ENCODE peak calls at places on chromosomes 12 and 14, in four cellular contexts. O, W, I and G are unnamed samples.

GRCh38 chr12:64392221-64392620 is 1.7 kb upstream of the C12orf56 start:
- DNase-seq in O (peak), W (no peak), I (no peak), G (no peak)

GRCh38 chr12:38142974-38143373 is 173.6 kb upstream of the ALG10B start:
- DNase-seq in O (no peak), W (no peak), I (no peak), G (no peak)

GRCh38 chr12:120199025-120199424 is 1.9 kb downstream of the RPLP0 start:
- DNase-seq in O (no peak), W (no peak), I (no peak), G (no peak)

GRCh38 chr14:22837059-22837749 is 819 bp downstream of the MMP14 start:
- DNase-seq in O (no peak), W (peak), I (peak), G (peak)

GRCh38 chr12:125188912-125189881 is 124.0 kb downstream of the AACS start:
- DNase-seq in O (no peak), W (no peak), I (no peak), G (no peak)

GRCh38 chr14:100832311-100832960 is 6.5 kb downstream of the MEG3 start:
- DNase-seq in O (no peak), W (no peak), I (peak), G (no peak)

GRCh38 chr14:22918519-22918808 is 485 bp downstream of the RBM23 start:
- DNase-seq in O (no peak), W (no peak), I (no peak), G (no peak)

GRCh38 chr14:21379338-21379737 is 4.5 kb downstream of the SUPT16H start:
- DNase-seq in O (no peak), W (no peak), I (no peak), G (no peak)

GRCh38 chr12:58575281-58575680 is 345.0 kb downstream of the LRIG3 start:
- DNase-seq in O (peak), W (peak), I (no peak), G (no peak)

GRCh38 chr12:123097521-123098084 is 53.3 kb downstream of the PITPNM2 start:
- DNase-seq in O (no peak), W (peak), I (peak), G (peak)

GRCh38 chr14:92976268-92976667 is 53.3 kb downstream of the CHGA start:
- DNase-seq in O (no peak), W (no peak), I (no peak), G (no peak)

GRCh38 chr14:27371868-27372267 is 774.0 kb upstream of the NOVA1 start:
- DNase-seq in O (no peak), W (no peak), I (no peak), G (no peak)

GRCh38 chr14:53044486-53044885 is 93.6 kb upstream of the FERMT2 start:
- DNase-seq in O (peak), W (no peak), I (no peak), G (no peak)

GRCh38 chr14:104537613-104537988 is 42.0 kb upstream of the C14orf180 start:
- DNase-seq in O (no peak), W (no peak), I (no peak), G (no peak)

GRCh38 chr14:40623641-40624040 is 983.0 kb upstream of the LRFN5 start:
- DNase-seq in O (no peak), W (no peak), I (no peak), G (no peak)

GRCh38 chr14:76933515-76933914 is 95.0 kb downstream of the IRF2BPL start:
- DNase-seq in O (no peak), W (no peak), I (no peak), G (no peak)

GRCh38 chr12:132593938-132594358 is 16.4 kb downstream of the LRCOL1 start:
- DNase-seq in O (peak), W (peak), I (peak), G (peak)

GRCh38 chr14:53306926-53307325 is 153.8 kb upstream of the DDHD1 start:
- DNase-seq in O (peak), W (peak), I (no peak), G (no peak)

GRCh38 chr12:24948816-24949722 is at the start of gene BCAT1:
- DNase-seq in O (peak), W (peak), I (peak), G (peak)

GRCh38 chr14:61388976-61389576 is 67.7 kb downstream of the PRKCH start:
- DNase-seq in O (no peak), W (no peak), I (no peak), G (no peak)

GRCh38 chr12:9718968-9719367 is 13.9 kb downstream of the CLECL1 start:
- DNase-seq in O (no peak), W (no peak), I (no peak), G (no peak)

GRCh38 chr14:51860836-51861583 is 598 bp downstream of the GNG2 start:
- DNase-seq in O (peak), W (no peak), I (no peak), G (no peak)

GRCh38 chr14:22391908-22392307 is 197.1 kb downstream of the DAD1 start:
- DNase-seq in O (peak), W (peak), I (peak), G (peak)

GRCh38 chr12:56487448-56488040 is 417 bp downstream of the GLS2 start:
- DNase-seq in O (no peak), W (peak), I (peak), G (peak)

GRCh38 chr12:27965966-27966365 is 6.6 kb downstream of the PTHLH start:
- DNase-seq in O (peak), W (no peak), I (no peak), G (no peak)
- H3K4me3 ChIP-seq in O (no peak), W (no peak), I (no peak), G (no peak)

GRCh38 chr14:35349496-35349895 is 55.1 kb downstream of the NFKBIA start:
- DNase-seq in O (no peak), W (no peak), I (no peak), G (no peak)

GRCh38 chr14:35347323-35348043 is 55.3 kb downstream of the PSMA6 start:
- DNase-seq in O (no peak), W (no peak), I (peak), G (no peak)

GRCh38 chr14:35351497-35351896 is 53.1 kb downstream of the NFKBIA start:
- DNase-seq in O (no peak), W (no peak), I (no peak), G (no peak)

GRCh38 chr14:35351897-35352273 is 52.7 kb downstream of the NFKBIA start:
- DNase-seq in O (no peak), W (no peak), I (peak), G (no peak)

DNA sequence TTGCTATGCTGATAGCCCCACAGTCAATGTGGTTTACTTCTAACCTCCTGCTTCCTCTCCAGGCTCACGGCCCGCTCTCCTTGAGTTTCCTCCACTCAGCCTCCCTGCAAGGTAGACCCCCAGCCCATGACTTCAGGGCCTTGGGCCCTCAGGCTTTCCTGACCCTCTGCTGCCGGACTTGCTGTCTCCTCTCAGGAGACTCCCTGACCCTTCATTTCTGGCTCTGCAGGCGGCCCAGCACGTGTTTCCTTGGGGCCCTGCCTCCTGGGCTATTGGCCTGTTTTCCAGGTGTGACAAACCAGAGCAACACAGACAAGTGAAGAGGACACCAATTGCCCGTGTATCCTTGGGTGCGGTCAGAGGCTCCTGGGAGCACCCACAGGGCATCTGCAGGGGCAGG is 54.6 kb downstream of the NFKBIA start:
- DNase-seq in O (no peak), W (no peak), I (peak), G (no peak)
- H3K27ac ChIP-seq in O (no peak), W (no peak), I (no peak), G (no peak)

DNA sequence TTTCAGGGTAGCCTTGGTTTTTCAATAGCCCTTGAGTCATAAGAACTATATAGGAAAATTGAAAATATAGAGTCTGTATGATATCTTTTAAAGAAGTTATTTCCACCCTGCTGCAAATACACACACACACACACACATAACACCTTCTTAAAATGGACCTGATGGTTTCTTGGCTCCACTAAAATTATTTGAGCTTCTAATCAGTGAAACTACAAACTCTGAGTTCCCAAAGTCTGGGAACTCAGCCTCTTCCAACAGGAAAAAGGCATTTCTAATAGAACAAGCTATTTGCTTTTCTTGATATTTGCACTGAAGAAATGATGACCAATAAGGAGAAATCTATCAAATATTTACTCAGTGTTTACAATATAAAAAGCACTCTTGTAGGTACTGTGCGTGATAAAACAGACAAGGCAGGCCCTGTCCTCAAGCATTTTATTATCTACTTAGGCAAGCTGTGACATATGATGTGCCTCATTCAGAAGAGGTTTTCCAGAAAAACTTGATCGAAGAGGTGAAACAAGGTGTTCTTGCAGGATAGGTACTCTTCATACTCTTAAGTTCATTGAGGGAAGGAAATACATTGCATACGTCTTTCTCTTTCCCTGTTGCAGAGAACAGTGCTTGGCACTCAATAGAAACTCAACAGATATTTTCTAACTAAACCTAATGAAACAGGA is 88.6 kb downstream of the MGST1 start:
- DNase-seq in O (no peak), W (no peak), I (no peak), G (no peak)
- H3K4me3 ChIP-seq in O (no peak), W (no peak), I (no peak), G (no peak)

GRCh38 chr14:68308695-68309094 is 484.2 kb downstream of the ZFP36L1 start:
- DNase-seq in O (no peak), W (no peak), I (no peak), G (no peak)
- H3K27ac ChIP-seq in O (no peak), W (peak), I (no peak), G (peak)

DNA sequence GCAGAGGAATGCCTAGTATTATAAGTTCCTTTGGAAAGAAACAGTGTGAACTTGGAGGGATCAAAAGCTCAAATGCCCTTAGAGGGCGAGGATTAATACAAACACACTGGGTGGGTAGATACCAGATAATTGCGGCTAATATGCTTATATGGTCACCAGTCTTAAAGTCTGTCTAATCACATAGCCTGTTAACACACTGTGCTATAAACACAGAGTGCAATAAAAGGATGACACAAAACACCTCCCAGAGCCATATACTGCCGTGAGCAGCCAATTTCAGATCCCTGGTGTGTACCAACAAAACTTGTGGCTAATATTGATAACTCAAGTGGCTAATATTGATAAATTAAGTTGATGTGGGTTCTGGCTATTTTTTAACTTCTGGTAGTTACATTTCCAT is 1.7 kb upstream of the IL26 start:
- DNase-seq in O (no peak), W (no peak), I (no peak), G (no peak)
- H3K4me3 ChIP-seq in O (no peak), W (no peak), I (no peak), G (no peak)

GRCh38 chr12:14403293-14403692 is 37.8 kb downstream of the ATF7IP start:
- DNase-seq in O (no peak), W (no peak), I (no peak), G (no peak)
- H3K27ac ChIP-seq in O (peak), W (peak), I (no peak), G (peak)